ENCODE peak calls at places on chromosomes 5 and 9, in five cellular contexts. I is PC-9; V is uterus; F is mesendoderm; P is CD8-positive, alpha-beta memory T cell. A is an unnamed sample. For H3K36me3, the result is how much of the 10 kb centered on the place peaks cover.

GRCh38 chr5:72752909-72753308 is 63.6 kb upstream of the TNPO1 start:
- DNase-seq in P (no peak), V (no peak), F (peak), I (no peak), A (no peak)

GRCh38 chr5:168317096-168317520 is 25.7 kb downstream of the WWC1 start:
- DNase-seq in F (peak), I (peak), P (no peak), V (no peak), A (peak)

GRCh38 chr5:9545301-9545958 is 445 bp downstream of the SEMA5A start:
- DNase-seq in I (no peak), V (no peak), P (no peak), F (peak), A (peak)

GRCh38 chr5:180960209-180960608 is 28.4 kb upstream of the BTNL3 start:
- DNase-seq in F (no peak), I (no peak), V (no peak), P (no peak), A (no peak)

GRCh38 chr5:142000709-142001484 is 11.9 kb downstream of the GNPDA1 start:
- DNase-seq in I (no peak), V (no peak), P (no peak), F (peak), A (no peak)

GRCh38 chr5:56356121-56356875 is 123.2 kb upstream of the ANKRD55 start:
- DNase-seq in P (no peak), F (peak), I (no peak), V (no peak), A (no peak)

GRCh38 chr5:108726446-108727091 is 21.1 kb upstream of the FER start:
- DNase-seq in V (no peak), P (no peak), F (no peak), I (no peak), A (no peak)

GRCh38 chr5:59728356-59728755 is 165.2 kb downstream of the PDE4D start:
- DNase-seq in P (no peak), F (no peak), V (no peak), I (no peak), A (no peak)

GRCh38 chr5:169197343-169197742 is 103.6 kb downstream of the SLIT3 start:
- DNase-seq in P (no peak), V (no peak), I (no peak), F (no peak), A (no peak)

GRCh38 chr9:109766351-109766750 is 13.6 kb upstream of the PALM2AKAP2 start:
- DNase-seq in P (no peak), I (no peak), V (no peak), F (no peak), A (no peak)

GRCh38 chr5:176739461-176740051 is 70.8 kb upstream of the UNC5A start:
- DNase-seq in F (peak), V (no peak), P (no peak), I (no peak), A (no peak)

GRCh38 chr5:117186751-117187150 is 612.1 kb upstream of the SEMA6A start:
- DNase-seq in F (no peak), P (no peak), I (no peak), V (no peak), A (no peak)

GRCh38 chr5:142779163-142779562 is 9.0 kb downstream of the ARHGAP26 start:
- DNase-seq in F (peak), P (no peak), V (no peak), I (peak), A (peak)

GRCh38 chr5:129852747-129853352 is 51.4 kb upstream of the CHSY3 start:
- DNase-seq in I (peak), V (peak), P (peak), F (peak), A (peak)

GRCh38 chr9:114805670-114806551 is at the start of gene TNFSF15:
- DNase-seq in V (no peak), P (no peak), F (peak), I (peak), A (no peak)

GRCh38 chr9:133103183-133103986 is 17.7 kb downstream of the RALGDS start:
- DNase-seq in I (peak), F (no peak), P (peak), V (peak), A (peak)

GRCh38 chr5:133882107-133882695 is 86.2 kb downstream of the C5orf15 start:
- DNase-seq in P (no peak), I (no peak), F (no peak), V (no peak), A (no peak)

GRCh38 chr5:5209101-5209500 is 69.0 kb downstream of the ADAMTS16 start:
- DNase-seq in V (no peak), F (no peak), I (no peak), P (no peak), A (no peak)

GRCh38 chr5:179906795-179907569 is 715 bp downstream of the TBC1D9B start:
- DNase-seq in I (peak), F (no peak), P (no peak), V (peak), A (no peak)

GRCh38 chr9:2709645-2710101 is 7.6 kb upstream of the KCNV2 start:
- DNase-seq in P (no peak), I (no peak), F (peak), V (no peak), A (no peak)

GRCh38 chr9:114493521-114494184 is 11.6 kb downstream of the WHRN start:
- DNase-seq in I (no peak), P (no peak), F (no peak), V (no peak), A (no peak)

GRCh38 chr9:5580650-5581049 is 48.3 kb upstream of the RIC1 start:
- DNase-seq in F (no peak), I (no peak), V (no peak), P (no peak), A (no peak)

GRCh38 chr5:157670662-157671591 is at the start of gene C5orf52:
- DNase-seq in F (peak), I (no peak), V (peak), P (peak), A (peak)

GRCh38 chr5:470961-471749 is 28.2 kb downstream of the EXOC3 start:
- DNase-seq in F (no peak), V (no peak), P (no peak), I (no peak), A (peak)

GRCh38 chr5:71734141-71734540 is 15.1 kb downstream of the CARTPT start:
- DNase-seq in P (no peak), I (no peak), V (no peak), F (no peak), A (no peak)

GRCh38 chr5:143739741-143740140 is 72.2 kb upstream of the HMHB1 start:
- DNase-seq in V (no peak), F (no peak), P (no peak), I (no peak), A (no peak)

GRCh38 chr5:10056228-10056760 is 193.4 kb downstream of the ATPSCKMT start:
- DNase-seq in P (no peak), I (no peak), F (no peak), V (no peak), A (no peak)

GRCh38 chr9:133456409-133456808 is 3.4 kb upstream of the CACFD1 start:
- DNase-seq in F (no peak), I (no peak), P (no peak), V (no peak), A (no peak)

GRCh38 chr5:1709186-1709803 is 90.3 kb downstream of the MRPL36 start:
- DNase-seq in I (no peak), P (no peak), F (peak), V (no peak), A (no peak)

GRCh38 chr5:31551878-31552277 is 19.8 kb downstream of the C5orf22 start:
- DNase-seq in P (no peak), V (no peak), F (no peak), I (no peak), A (no peak)
- H3K36me3 ChIP-seq in P (under half), V (under half), F (under half), I (under half), A (half or more)

GRCh38 chr5:132840313-132840712 is 9.9 kb upstream of the SHROOM1 start:
- DNase-seq in F (no peak), I (no peak), P (no peak), V (no peak), A (no peak)
- H3K27ac ChIP-seq in F (no peak), I (peak), P (no peak), V (peak), A (peak)

DNA sequence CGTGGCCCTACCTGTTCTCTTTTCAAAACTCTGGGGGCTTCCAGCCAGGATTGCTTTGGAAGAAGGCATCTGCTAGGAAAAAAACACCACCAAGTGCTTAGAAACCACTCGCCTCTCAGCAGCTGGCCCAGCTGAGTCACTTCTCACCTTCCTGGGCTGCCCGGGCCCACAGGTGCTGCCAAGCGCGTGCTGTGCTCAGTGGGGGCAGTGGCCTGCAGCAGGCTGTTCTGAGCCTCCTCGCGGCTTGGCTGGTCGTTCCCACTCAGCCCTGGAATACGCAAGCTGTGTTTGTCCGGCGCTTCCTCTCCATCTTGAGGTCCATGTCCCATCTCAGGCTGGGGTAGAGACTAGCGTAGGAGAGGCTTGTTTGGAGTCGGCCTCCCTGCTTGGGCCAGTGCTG is 102.5 kb upstream of the FCN2 start:
- DNase-seq in F (no peak), V (no peak), P (no peak), I (no peak), A (no peak)
- H3K36me3 ChIP-seq in F (under half), V (under half), P (under half), I (under half), A (under half)

DNA sequence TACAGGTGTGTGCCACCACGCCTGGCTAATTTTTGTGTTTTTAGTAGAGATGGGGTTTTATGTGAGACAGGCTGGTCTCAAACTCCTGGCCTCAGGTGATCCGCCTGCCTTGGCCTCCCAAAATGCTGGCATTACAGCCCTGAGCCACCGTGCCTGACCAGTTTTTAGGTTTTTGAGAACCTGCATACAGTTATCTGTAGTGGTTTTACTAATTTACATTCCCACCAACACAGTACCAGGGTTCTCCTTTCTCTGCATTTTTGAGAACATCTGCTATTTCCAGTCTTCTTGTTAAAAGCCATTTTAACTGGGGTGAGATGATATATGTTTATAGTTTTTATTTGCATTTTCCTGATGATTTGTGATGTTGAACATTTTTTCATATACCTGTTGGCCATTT is 12.8 kb downstream of the DMXL1 start:
- DNase-seq in I (no peak), F (no peak), P (no peak), V (no peak), A (no peak)
- H3K27ac ChIP-seq in I (no peak), F (no peak), P (no peak), V (no peak), A (no peak)

GRCh38 chr9:92290785-92291429 is 2.6 kb downstream of the IARS1 start:
- DNase-seq in V (no peak), F (peak), P (no peak), I (no peak), A (no peak)
- H3K36me3 ChIP-seq in V (under half), F (under half), P (under half), I (half or more), A (under half)

DNA sequence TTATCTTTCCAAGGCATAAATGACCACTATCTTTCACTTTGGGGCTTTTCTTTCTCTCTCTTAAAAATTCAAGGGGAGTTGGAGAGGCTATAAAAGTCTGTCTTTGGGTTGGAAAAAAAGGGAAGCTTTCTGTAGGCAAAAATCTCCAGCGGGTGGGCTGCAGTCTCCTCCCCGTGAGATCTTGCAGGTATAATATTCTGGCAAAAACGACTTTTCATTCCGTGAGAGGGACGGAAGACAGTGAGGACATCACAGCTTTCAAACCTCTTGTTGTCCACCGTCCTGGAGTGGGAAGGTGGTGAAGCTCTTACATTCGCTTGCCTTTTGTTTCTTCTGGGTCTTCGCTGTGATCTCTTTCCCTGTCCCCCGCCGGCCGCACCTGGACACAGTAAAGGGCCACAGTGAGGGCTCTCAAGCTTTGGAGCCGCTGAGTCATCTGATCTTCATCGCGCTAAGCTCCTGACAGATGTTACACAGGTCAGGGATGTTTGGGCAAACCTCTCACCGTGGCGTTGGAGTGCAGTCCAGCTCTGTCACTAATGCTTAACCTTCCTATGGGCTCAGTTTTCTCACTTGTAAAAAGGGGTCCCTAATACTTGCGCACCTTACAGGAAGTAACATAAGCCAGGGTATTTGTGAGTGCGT is 61.9 kb upstream of the MEGF10 start:
- DNase-seq in P (no peak), I (no peak), F (peak), V (peak), A (no peak)
- H3K27ac ChIP-seq in P (no peak), I (peak), F (no peak), V (peak), A (no peak)

GRCh38 chr9:107008447-107008846 is 145.5 kb downstream of the ZNF462 start:
- DNase-seq in V (no peak), I (no peak), F (peak), P (no peak), A (no peak)

GRCh38 chr9:107007361-107007760 is 144.4 kb downstream of the ZNF462 start:
- DNase-seq in I (no peak), P (no peak), V (no peak), F (no peak), A (no peak)

GRCh38 chr9:107000218-107000617 is 137.3 kb downstream of the ZNF462 start:
- DNase-seq in V (no peak), F (no peak), I (no peak), P (no peak), A (no peak)

GRCh38 chr9:107007981-107008380 is 145.0 kb downstream of the ZNF462 start:
- DNase-seq in I (no peak), V (no peak), F (no peak), P (no peak), A (no peak)

DNA sequence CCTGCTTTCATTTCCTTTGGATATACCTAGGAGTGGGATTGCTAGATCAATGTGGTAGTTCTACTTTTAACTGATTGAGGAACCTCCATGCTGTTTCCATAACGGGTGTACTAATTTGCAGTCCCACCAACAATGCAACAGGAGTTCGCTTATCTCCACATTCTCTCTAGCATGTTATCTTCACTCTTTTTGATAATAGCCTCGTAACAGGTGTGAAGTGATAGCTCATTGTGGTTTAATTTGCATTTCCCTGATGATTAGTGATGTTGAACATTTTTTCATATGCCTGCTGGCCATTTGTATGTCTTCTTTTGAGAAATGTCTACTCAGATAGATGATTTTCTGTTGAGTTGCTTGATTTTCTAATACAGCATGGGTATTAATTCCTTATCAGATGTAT is 142.2 kb downstream of the ZNF462 start:
- DNase-seq in V (no peak), F (peak), P (no peak), I (no peak), A (no peak)
- H3K36me3 ChIP-seq in V (under half), F (under half), P (under half), I (under half), A (half or more)

DNA sequence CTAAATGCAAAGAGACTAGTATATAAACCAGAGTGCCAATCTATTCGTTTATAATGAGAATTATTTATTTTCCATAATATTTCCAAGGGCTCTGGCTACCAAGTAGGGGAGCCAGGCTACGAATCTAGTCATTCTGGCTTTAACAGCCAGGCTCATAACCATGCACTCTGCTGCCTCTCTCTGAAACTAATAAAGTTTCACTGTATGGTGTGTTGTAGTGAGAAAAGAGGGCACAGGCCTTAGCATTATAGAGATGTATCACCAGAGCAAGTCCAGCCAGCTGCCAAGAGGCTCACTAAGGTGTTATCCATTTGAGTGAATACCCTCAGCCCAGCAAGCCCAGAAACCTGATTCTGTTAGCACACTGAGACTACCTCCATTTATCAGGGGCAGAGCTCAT is 4.4 kb downstream of the HEMGN start:
- DNase-seq in I (no peak), P (no peak), F (no peak), V (no peak), A (no peak)
- H3K27ac ChIP-seq in I (no peak), P (no peak), F (no peak), V (no peak), A (no peak)

DNA sequence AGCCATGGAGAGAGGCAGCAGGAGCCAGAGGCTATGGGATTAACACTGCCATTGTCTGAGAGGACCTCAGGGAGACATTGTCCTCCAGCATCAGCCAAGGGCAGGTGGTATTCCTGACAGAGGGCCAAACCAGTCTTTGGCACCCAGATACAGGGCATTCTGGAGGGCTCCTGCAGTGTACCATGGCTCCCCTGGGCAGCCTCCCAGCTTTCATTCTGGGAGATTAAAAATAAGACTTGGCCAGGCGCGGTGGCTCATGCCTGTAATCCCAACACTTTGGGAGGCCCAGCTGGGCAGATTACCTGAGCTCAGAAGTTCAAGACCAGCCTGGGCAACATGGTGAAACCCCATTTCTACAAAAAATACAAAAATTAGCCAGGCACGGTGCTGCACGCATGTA is 4.2 kb downstream of the MTAP start:
- DNase-seq in P (no peak), V (no peak), F (no peak), I (no peak), A (peak)
- H3K36me3 ChIP-seq in P (under half), V (under half), F (under half), I (under half), A (under half)

A was measured in heart left ventricle.